ENCODE peak calls at places on chromosomes 11 and 22, in five cellular contexts. One of them, this sample, is unnamed.

GRCh38 chr11:85800595-85801342 is 10.2 kb downstream of the SYTL2 start:
- DNase-seq in mesenchymal stem cell: no peak
- DNase-seq in neuronal stem cell: no peak
- DNase-seq in trophoblast cell: no peak
- DNase-seq in fibroblast of lung: no peak
- DNase-seq in this sample: no peak

GRCh38 chr11:113896156-113896879 is 8.3 kb upstream of the HTR3B start:
- DNase-seq in mesenchymal stem cell: peak; percentile 43
- DNase-seq in neuronal stem cell: no peak
- DNase-seq in trophoblast cell: no peak
- DNase-seq in fibroblast of lung: peak; percentile 45
- DNase-seq in this sample: no peak

GRCh38 chr11:17719028-17719939 is at the start of gene MYOD1:
- DNase-seq in mesenchymal stem cell: no peak
- DNase-seq in neuronal stem cell: no peak
- DNase-seq in trophoblast cell: peak; percentile 30
- DNase-seq in fibroblast of lung: no peak
- DNase-seq in this sample: no peak

GRCh38 chr11:27621440-27622161 is 78.7 kb downstream of the BDNF start:
- DNase-seq in mesenchymal stem cell: no peak
- DNase-seq in neuronal stem cell: no peak
- DNase-seq in trophoblast cell: no peak
- DNase-seq in fibroblast of lung: peak; percentile 21
- DNase-seq in this sample: no peak

GRCh38 chr22:37971475-37972434 is 12.6 kb downstream of the SOX10 start:
- DNase-seq in mesenchymal stem cell: no peak
- DNase-seq in neuronal stem cell: no peak
- DNase-seq in trophoblast cell: no peak
- DNase-seq in fibroblast of lung: no peak
- DNase-seq in this sample: no peak

GRCh38 chr22:37709445-37709765 is 12.6 kb downstream of the TRIOBP start:
- DNase-seq in mesenchymal stem cell: no peak
- DNase-seq in neuronal stem cell: no peak
- DNase-seq in trophoblast cell: no peak
- DNase-seq in fibroblast of lung: no peak
- DNase-seq in this sample: no peak

GRCh38 chr11:9574556-9574805 is 1.0 kb downstream of the WEE1 start:
- DNase-seq in mesenchymal stem cell: no peak
- DNase-seq in neuronal stem cell: no peak
- DNase-seq in trophoblast cell: no peak
- DNase-seq in fibroblast of lung: no peak
- DNase-seq in this sample: no peak

GRCh38 chr22:43840851-43841250 is 21.5 kb downstream of the SULT4A1 start:
- DNase-seq in mesenchymal stem cell: no peak
- DNase-seq in neuronal stem cell: no peak
- DNase-seq in trophoblast cell: no peak
- DNase-seq in fibroblast of lung: no peak
- DNase-seq in this sample: no peak

GRCh38 chr11:1924121-1924520 is 4.6 kb downstream of the TNNT3 start:
- DNase-seq in mesenchymal stem cell: no peak
- DNase-seq in neuronal stem cell: no peak
- DNase-seq in trophoblast cell: no peak
- DNase-seq in fibroblast of lung: no peak
- DNase-seq in this sample: peak; percentile 26

GRCh38 chr11:93895106-93895862 is 44.9 kb upstream of the VSTM5 start:
- DNase-seq in mesenchymal stem cell: peak; percentile 53
- DNase-seq in neuronal stem cell: peak; percentile 54
- DNase-seq in trophoblast cell: peak; percentile 30
- DNase-seq in fibroblast of lung: peak; percentile 75
- DNase-seq in this sample: peak; percentile 48

GRCh38 chr11:115920841-115921480 is 416.7 kb upstream of the CADM1 start:
- DNase-seq in mesenchymal stem cell: no peak
- DNase-seq in neuronal stem cell: no peak
- DNase-seq in trophoblast cell: no peak
- DNase-seq in fibroblast of lung: no peak
- DNase-seq in this sample: no peak

GRCh38 chr22:27372969-27373670 is 428.4 kb downstream of the MN1 start:
- DNase-seq in mesenchymal stem cell: peak; percentile 91
- DNase-seq in neuronal stem cell: peak; percentile 72
- DNase-seq in trophoblast cell: no peak
- DNase-seq in fibroblast of lung: no peak
- DNase-seq in this sample: no peak

GRCh38 chr11:112631333-112631732 is 329.9 kb upstream of the NCAM1 start:
- DNase-seq in mesenchymal stem cell: no peak
- DNase-seq in neuronal stem cell: no peak
- DNase-seq in trophoblast cell: no peak
- DNase-seq in fibroblast of lung: no peak
- DNase-seq in this sample: no peak

GRCh38 chr11:19723572-19724342 is 11.1 kb downstream of the NAV2 start:
- DNase-seq in mesenchymal stem cell: peak; percentile 36
- DNase-seq in neuronal stem cell: no peak
- DNase-seq in trophoblast cell: no peak
- DNase-seq in fibroblast of lung: peak; percentile 61
- DNase-seq in this sample: peak; percentile 65

GRCh38 chr11:72814831-72815618 is 814 bp downstream of the ATG16L2 start:
- DNase-seq in mesenchymal stem cell: peak; percentile 89
- DNase-seq in neuronal stem cell: no peak
- DNase-seq in trophoblast cell: peak; percentile 48
- DNase-seq in fibroblast of lung: peak; percentile 56
- DNase-seq in this sample: peak; percentile 60

GRCh38 chr11:67523556-67524479 is 572 bp upstream of the CABP2 start:
- DNase-seq in mesenchymal stem cell: no peak
- DNase-seq in neuronal stem cell: no peak
- DNase-seq in trophoblast cell: no peak
- DNase-seq in fibroblast of lung: no peak
- DNase-seq in this sample: no peak

GRCh38 chr11:35615911-35616900 is 2.1 kb upstream of the FJX1 start:
- DNase-seq in mesenchymal stem cell: peak; percentile 86
- DNase-seq in neuronal stem cell: peak; percentile 39
- DNase-seq in trophoblast cell: no peak
- DNase-seq in fibroblast of lung: peak; percentile 80
- DNase-seq in this sample: no peak

GRCh38 chr11:68798221-68798813 is 43.4 kb downstream of the CPT1A start:
- DNase-seq in mesenchymal stem cell: peak; percentile 22
- DNase-seq in neuronal stem cell: peak; percentile 62
- DNase-seq in trophoblast cell: no peak
- DNase-seq in fibroblast of lung: peak; percentile 13
- DNase-seq in this sample: no peak

GRCh38 chr22:21868651-21869050 is 1.2 kb upstream of the MAPK1 start:
- DNase-seq in mesenchymal stem cell: no peak
- DNase-seq in neuronal stem cell: no peak
- DNase-seq in trophoblast cell: no peak
- DNase-seq in fibroblast of lung: no peak
- DNase-seq in this sample: no peak

GRCh38 chr22:36026741-36027140 is 1.9 kb downstream of the RBFOX2 start:
- DNase-seq in mesenchymal stem cell: peak; percentile 71
- DNase-seq in neuronal stem cell: no peak
- DNase-seq in trophoblast cell: no peak
- DNase-seq in fibroblast of lung: peak; percentile 68
- DNase-seq in this sample: peak; percentile 27

GRCh38 chr11:9823439-9823838 is 159.6 kb downstream of the SWAP70 start:
- DNase-seq in mesenchymal stem cell: no peak
- DNase-seq in neuronal stem cell: no peak
- DNase-seq in trophoblast cell: no peak
- DNase-seq in fibroblast of lung: no peak
- DNase-seq in this sample: no peak

GRCh38 chr11:64883575-64883974 is 5.2 kb upstream of the EHD1 start:
- DNase-seq in mesenchymal stem cell: no peak
- DNase-seq in neuronal stem cell: no peak
- DNase-seq in trophoblast cell: no peak
- DNase-seq in fibroblast of lung: no peak
- DNase-seq in this sample: no peak

GRCh38 chr11:64887757-64888405 is 9.5 kb upstream of the EHD1 start:
- DNase-seq in mesenchymal stem cell: peak; percentile 62
- DNase-seq in neuronal stem cell: peak; percentile 79
- DNase-seq in trophoblast cell: peak; percentile 59
- DNase-seq in fibroblast of lung: peak; percentile 55
- DNase-seq in this sample: peak; percentile 49

GRCh38 chr11:64887234-64887756 is 8.9 kb upstream of the EHD1 start:
- DNase-seq in mesenchymal stem cell: no peak
- DNase-seq in neuronal stem cell: no peak
- DNase-seq in trophoblast cell: no peak
- DNase-seq in fibroblast of lung: no peak
- DNase-seq in this sample: no peak

GRCh38 chr11:64884019-64884418 is 5.6 kb upstream of the EHD1 start:
- DNase-seq in mesenchymal stem cell: no peak
- DNase-seq in neuronal stem cell: no peak
- DNase-seq in trophoblast cell: no peak
- DNase-seq in fibroblast of lung: no peak
- DNase-seq in this sample: no peak

GRCh38 chr11:64885367-64886286 is 7.2 kb upstream of the EHD1 start:
- DNase-seq in mesenchymal stem cell: peak; percentile 95
- DNase-seq in neuronal stem cell: no peak
- DNase-seq in trophoblast cell: peak; percentile 66
- DNase-seq in fibroblast of lung: peak; percentile 89
- DNase-seq in this sample: no peak
- H2AFZ ChIP-seq in mesenchymal stem cell: no peak overlapping the region
- H2AFZ ChIP-seq in neuronal stem cell: peak overlapping the region; percentile 13
- H2AFZ ChIP-seq in trophoblast cell: no peak overlapping the region
- H2AFZ ChIP-seq in fibroblast of lung: no peak overlapping the region
- H2AFZ ChIP-seq in this sample: no peak overlapping the region

DNA sequence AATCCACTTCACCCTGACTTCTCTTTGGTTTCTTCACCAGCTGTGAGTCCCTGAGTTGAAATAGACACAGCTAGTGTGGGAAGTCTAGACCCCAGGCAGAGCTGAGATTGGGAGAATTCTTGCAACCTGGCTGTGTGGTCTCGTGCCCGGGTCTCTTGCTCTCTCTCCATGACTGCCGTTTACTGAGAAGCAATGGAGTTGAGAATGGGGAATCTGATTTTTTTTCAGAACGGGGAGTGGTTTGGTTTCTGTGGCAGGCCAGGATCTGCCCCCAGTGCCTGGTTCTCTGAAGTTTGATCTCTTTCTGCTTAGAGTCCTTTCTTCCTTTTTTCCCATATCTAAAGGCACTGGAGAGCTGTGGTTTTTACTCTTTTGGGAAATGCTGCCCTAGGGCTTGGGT is 1.5 kb downstream of the SIDT2 start:
- DNase-seq in mesenchymal stem cell: peak; percentile 48
- DNase-seq in neuronal stem cell: no peak
- DNase-seq in trophoblast cell: no peak
- DNase-seq in fibroblast of lung: no peak
- DNase-seq in this sample: no peak
- H3K9ac ChIP-seq in mesenchymal stem cell: peak overlapping the region; percentile 92
- H3K9ac ChIP-seq in neuronal stem cell: no peak overlapping the region
- H3K9ac ChIP-seq in trophoblast cell: no peak overlapping the region
- H3K9ac ChIP-seq in fibroblast of lung: no peak overlapping the region
- H3K9ac ChIP-seq in this sample: no peak overlapping the region

GRCh38 chr22:23197836-23198235 is 17.5 kb downstream of the BCR start:
- DNase-seq in mesenchymal stem cell: no peak
- DNase-seq in neuronal stem cell: no peak
- DNase-seq in trophoblast cell: no peak
- DNase-seq in fibroblast of lung: no peak
- DNase-seq in this sample: no peak

GRCh38 chr22:23193882-23194281 is 13.6 kb downstream of the BCR start:
- DNase-seq in mesenchymal stem cell: no peak
- DNase-seq in neuronal stem cell: no peak
- DNase-seq in trophoblast cell: no peak
- DNase-seq in fibroblast of lung: no peak
- DNase-seq in this sample: no peak

GRCh38 chr22:23199159-23199558 is 18.9 kb downstream of the BCR start:
- DNase-seq in mesenchymal stem cell: no peak
- DNase-seq in neuronal stem cell: no peak
- DNase-seq in trophoblast cell: no peak
- DNase-seq in fibroblast of lung: no peak
- DNase-seq in this sample: no peak

GRCh38 chr22:23193420-23193819 is 13.1 kb downstream of the BCR start:
- DNase-seq in mesenchymal stem cell: no peak
- DNase-seq in neuronal stem cell: no peak
- DNase-seq in trophoblast cell: no peak
- DNase-seq in fibroblast of lung: no peak
- DNase-seq in this sample: no peak

GRCh38 chr22:23196165-23196564 is 15.9 kb downstream of the BCR start:
- DNase-seq in mesenchymal stem cell: no peak
- DNase-seq in neuronal stem cell: no peak
- DNase-seq in trophoblast cell: no peak
- DNase-seq in fibroblast of lung: no peak
- DNase-seq in this sample: no peak
- H3K4me1 ChIP-seq in mesenchymal stem cell: peaks cover 15% of the 10 kb centered on the region
- H3K4me1 ChIP-seq in neuronal stem cell: no peaks in the 10 kb centered on the region
- H3K4me1 ChIP-seq in trophoblast cell: peaks cover 4% of the 10 kb centered on the region
- H3K4me1 ChIP-seq in fibroblast of lung: no peaks in the 10 kb centered on the region
- H3K4me1 ChIP-seq in this sample: peaks cover 7% of the 10 kb centered on the region

DNA sequence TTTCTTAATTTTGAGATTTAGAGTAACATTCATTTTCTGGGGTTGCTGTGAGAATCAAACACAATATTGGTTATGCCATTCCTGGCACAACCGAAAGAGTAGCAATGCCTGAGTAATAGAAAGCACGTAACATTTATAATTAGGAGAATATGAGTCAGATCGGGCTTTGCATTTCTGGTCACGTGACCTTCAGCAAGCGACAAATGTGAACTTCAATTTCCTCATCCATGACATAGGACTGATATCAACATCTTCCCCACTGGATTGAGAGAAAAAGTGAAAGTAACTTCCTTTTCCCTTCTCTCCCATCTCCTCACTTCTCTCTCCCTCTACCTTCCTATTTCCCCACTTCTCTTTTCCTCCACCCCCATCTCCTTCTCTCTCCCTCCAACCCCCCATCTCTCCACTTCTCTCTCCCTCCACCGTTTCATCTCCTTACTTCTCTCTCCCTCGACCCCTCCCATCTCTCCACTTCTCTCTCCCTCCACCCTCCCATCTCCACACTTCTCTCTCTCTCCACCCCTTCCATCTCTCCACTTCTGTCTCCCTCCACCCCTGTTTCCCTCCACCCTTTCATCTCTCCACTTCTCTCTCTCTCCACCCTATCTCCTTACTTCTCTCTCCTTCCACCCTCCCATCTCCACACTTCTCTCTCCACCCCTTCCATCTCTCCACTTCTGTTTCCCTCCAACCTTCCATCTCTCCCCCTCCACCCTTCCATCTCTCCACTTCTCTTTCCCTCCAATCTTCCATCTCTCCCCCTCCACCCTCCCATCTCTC is 33.5 kb upstream of the CAT start:
- DNase-seq in mesenchymal stem cell: no peak
- DNase-seq in neuronal stem cell: no peak
- DNase-seq in trophoblast cell: no peak
- DNase-seq in fibroblast of lung: peak; percentile 45
- DNase-seq in this sample: peak; percentile 26
- H2AFZ ChIP-seq in mesenchymal stem cell: no peak overlapping the region
- H2AFZ ChIP-seq in neuronal stem cell: no peak overlapping the region
- H2AFZ ChIP-seq in trophoblast cell: no peak overlapping the region
- H2AFZ ChIP-seq in fibroblast of lung: peak overlapping the region; percentile 7
- H2AFZ ChIP-seq in this sample: no peak overlapping the region

GRCh38 chr11:57584341-57584740 is 13.1 kb upstream of the SERPING1 start:
- DNase-seq in mesenchymal stem cell: no peak
- DNase-seq in neuronal stem cell: no peak
- DNase-seq in trophoblast cell: no peak
- DNase-seq in fibroblast of lung: no peak
- DNase-seq in this sample: no peak
- H3K9ac ChIP-seq in mesenchymal stem cell: no peak overlapping the region
- H3K9ac ChIP-seq in neuronal stem cell: no peak overlapping the region
- H3K9ac ChIP-seq in trophoblast cell: no peak overlapping the region
- H3K9ac ChIP-seq in fibroblast of lung: no peak overlapping the region
- H3K9ac ChIP-seq in this sample: no peak overlapping the region

GRCh38 chr22:19900707-19901436 is 40.7 kb upstream of the COMT start:
- DNase-seq in mesenchymal stem cell: no peak
- DNase-seq in neuronal stem cell: no peak
- DNase-seq in trophoblast cell: no peak
- DNase-seq in fibroblast of lung: no peak
- DNase-seq in this sample: no peak
- H3K4me1 ChIP-seq in mesenchymal stem cell: peaks cover 35% of the 10 kb centered on the region
- H3K4me1 ChIP-seq in neuronal stem cell: peaks cover 36% of the 10 kb centered on the region
- H3K4me1 ChIP-seq in trophoblast cell: peaks cover 23% of the 10 kb centered on the region
- H3K4me1 ChIP-seq in fibroblast of lung: no peaks in the 10 kb centered on the region
- H3K4me1 ChIP-seq in this sample: peaks cover 8% of the 10 kb centered on the region

This sample was measured in mammary epithelial cell.